ENCODE peak calls at places on chromosomes 2 and 18, in eight cellular contexts. One of them, this sample, is unnamed.

GRCh38 chr2:179636100-179636980 is 225.1 kb downstream of the ZNF385B start:
- DNase-seq in A549: no peak
- DNase-seq in IMR-90: no peak
- DNase-seq in tibial nerve: no peak
- DNase-seq in stomach: no peak
- DNase-seq in HCT116: no peak
- DNase-seq in body of pancreas: no peak
- DNase-seq in heart left ventricle: no peak
- DNase-seq in this sample: no peak

GRCh38 chr2:202373490-202373889 is 2.6 kb upstream of the BMPR2 start:
- DNase-seq in A549: no peak
- DNase-seq in IMR-90: peak; percentile 58
- DNase-seq in tibial nerve: no peak
- DNase-seq in stomach: no peak
- DNase-seq in HCT116: no peak
- DNase-seq in body of pancreas: no peak
- DNase-seq in heart left ventricle: no peak
- DNase-seq in this sample: no peak

GRCh38 chr2:204947448-204947847 is 402.2 kb downstream of the PARD3B start:
- DNase-seq in A549: peak; percentile 1
- DNase-seq in IMR-90: no peak
- DNase-seq in tibial nerve: no peak
- DNase-seq in stomach: no peak
- DNase-seq in HCT116: no peak
- DNase-seq in body of pancreas: no peak
- DNase-seq in heart left ventricle: no peak
- DNase-seq in this sample: no peak

GRCh38 chr18:6565336-6566081 is 150.8 kb upstream of the L3MBTL4 start:
- DNase-seq in A549: no peak
- DNase-seq in IMR-90: no peak
- DNase-seq in tibial nerve: no peak
- DNase-seq in stomach: no peak
- DNase-seq in HCT116: no peak
- DNase-seq in body of pancreas: no peak
- DNase-seq in heart left ventricle: no peak
- DNase-seq in this sample: no peak

GRCh38 chr2:176159678-176160250 is 2.7 kb downstream of the HOXD3 start:
- DNase-seq in A549: no peak
- DNase-seq in IMR-90: no peak
- DNase-seq in tibial nerve: no peak
- DNase-seq in stomach: no peak
- DNase-seq in HCT116: no peak
- DNase-seq in body of pancreas: no peak
- DNase-seq in heart left ventricle: no peak
- DNase-seq in this sample: no peak

GRCh38 chr2:10533811-10534321 is 85.7 kb upstream of the ODC1 start:
- DNase-seq in A549: no peak
- DNase-seq in IMR-90: peak; percentile 24
- DNase-seq in tibial nerve: no peak
- DNase-seq in stomach: no peak
- DNase-seq in HCT116: no peak
- DNase-seq in body of pancreas: no peak
- DNase-seq in heart left ventricle: no peak
- DNase-seq in this sample: no peak

GRCh38 chr2:178514664-178515063 is 34.4 kb downstream of the PLEKHA3 start:
- DNase-seq in A549: no peak
- DNase-seq in IMR-90: peak; percentile 80
- DNase-seq in tibial nerve: no peak
- DNase-seq in stomach: no peak
- DNase-seq in HCT116: no peak
- DNase-seq in body of pancreas: no peak
- DNase-seq in heart left ventricle: no peak
- DNase-seq in this sample: no peak

GRCh38 chr2:159939946-159940345 is 122.5 kb downstream of the PLA2R1 start:
- DNase-seq in A549: peak; percentile 19
- DNase-seq in IMR-90: peak; percentile 18
- DNase-seq in tibial nerve: peak; percentile 17
- DNase-seq in stomach: no peak
- DNase-seq in HCT116: peak; percentile 6
- DNase-seq in body of pancreas: no peak
- DNase-seq in heart left ventricle: no peak
- DNase-seq in this sample: no peak

GRCh38 chr2:237602409-237602808 is 11.9 kb upstream of the RAB17 start:
- DNase-seq in A549: no peak
- DNase-seq in IMR-90: no peak
- DNase-seq in tibial nerve: no peak
- DNase-seq in stomach: no peak
- DNase-seq in HCT116: no peak
- DNase-seq in body of pancreas: no peak
- DNase-seq in heart left ventricle: no peak
- DNase-seq in this sample: no peak

GRCh38 chr2:184597571-184597980 is 753 bp upstream of the ZNF804A start:
- DNase-seq in A549: no peak
- DNase-seq in IMR-90: peak; percentile 63
- DNase-seq in tibial nerve: peak; percentile 8
- DNase-seq in stomach: no peak
- DNase-seq in HCT116: peak; percentile 26
- DNase-seq in body of pancreas: peak; percentile 21
- DNase-seq in heart left ventricle: no peak
- DNase-seq in this sample: no peak

GRCh38 chr2:158999458-158999857 is 31.0 kb downstream of the TANC1 start:
- DNase-seq in A549: peak; percentile 14
- DNase-seq in IMR-90: peak; percentile 83
- DNase-seq in tibial nerve: no peak
- DNase-seq in stomach: no peak
- DNase-seq in HCT116: no peak
- DNase-seq in body of pancreas: no peak
- DNase-seq in heart left ventricle: no peak
- DNase-seq in this sample: no peak

GRCh38 chr2:46306320-46306719 is 9.1 kb downstream of the EPAS1 start:
- DNase-seq in A549: peak; percentile 83
- DNase-seq in IMR-90: peak; percentile 37
- DNase-seq in tibial nerve: no peak
- DNase-seq in stomach: no peak
- DNase-seq in HCT116: peak; percentile 67
- DNase-seq in body of pancreas: no peak
- DNase-seq in heart left ventricle: no peak
- DNase-seq in this sample: no peak

GRCh38 chr2:240864475-240864874 is 4.1 kb upstream of the AGXT start:
- DNase-seq in A549: no peak
- DNase-seq in IMR-90: no peak
- DNase-seq in tibial nerve: no peak
- DNase-seq in stomach: no peak
- DNase-seq in HCT116: no peak
- DNase-seq in body of pancreas: no peak
- DNase-seq in heart left ventricle: no peak
- DNase-seq in this sample: peak; percentile 58

GRCh38 chr18:72160504-72161445 is 383.4 kb downstream of the CBLN2 start:
- DNase-seq in A549: no peak
- DNase-seq in IMR-90: no peak
- DNase-seq in tibial nerve: no peak
- DNase-seq in stomach: no peak
- DNase-seq in HCT116: no peak
- DNase-seq in body of pancreas: no peak
- DNase-seq in heart left ventricle: no peak
- DNase-seq in this sample: no peak

GRCh38 chr18:48194787-48195186 is 214.4 kb downstream of the ZBTB7C start:
- DNase-seq in A549: no peak
- DNase-seq in IMR-90: no peak
- DNase-seq in tibial nerve: no peak
- DNase-seq in stomach: no peak
- DNase-seq in HCT116: no peak
- DNase-seq in body of pancreas: no peak
- DNase-seq in heart left ventricle: no peak
- DNase-seq in this sample: peak; percentile 43

GRCh38 chr2:138949517-138949916 is 169.3 kb upstream of the NXPH2 start:
- DNase-seq in A549: peak; percentile 10
- DNase-seq in IMR-90: no peak
- DNase-seq in tibial nerve: no peak
- DNase-seq in stomach: no peak
- DNase-seq in HCT116: peak; percentile 85
- DNase-seq in body of pancreas: no peak
- DNase-seq in heart left ventricle: no peak
- DNase-seq in this sample: no peak

GRCh38 chr2:27191107-27191829 is 20.6 kb upstream of the ATRAID start:
- DNase-seq in A549: peak; percentile 74
- DNase-seq in IMR-90: peak; percentile 71
- DNase-seq in tibial nerve: peak; percentile 78
- DNase-seq in stomach: peak; percentile 53
- DNase-seq in HCT116: peak; percentile 43
- DNase-seq in body of pancreas: peak; percentile 56
- DNase-seq in heart left ventricle: no peak
- DNase-seq in this sample: peak; percentile 53

GRCh38 chr2:237629739-237630138 is 2.4 kb downstream of the LRRFIP1 start:
- DNase-seq in A549: no peak
- DNase-seq in IMR-90: peak; percentile 73
- DNase-seq in tibial nerve: no peak
- DNase-seq in stomach: no peak
- DNase-seq in HCT116: no peak
- DNase-seq in body of pancreas: no peak
- DNase-seq in heart left ventricle: no peak
- DNase-seq in this sample: no peak

DNA sequence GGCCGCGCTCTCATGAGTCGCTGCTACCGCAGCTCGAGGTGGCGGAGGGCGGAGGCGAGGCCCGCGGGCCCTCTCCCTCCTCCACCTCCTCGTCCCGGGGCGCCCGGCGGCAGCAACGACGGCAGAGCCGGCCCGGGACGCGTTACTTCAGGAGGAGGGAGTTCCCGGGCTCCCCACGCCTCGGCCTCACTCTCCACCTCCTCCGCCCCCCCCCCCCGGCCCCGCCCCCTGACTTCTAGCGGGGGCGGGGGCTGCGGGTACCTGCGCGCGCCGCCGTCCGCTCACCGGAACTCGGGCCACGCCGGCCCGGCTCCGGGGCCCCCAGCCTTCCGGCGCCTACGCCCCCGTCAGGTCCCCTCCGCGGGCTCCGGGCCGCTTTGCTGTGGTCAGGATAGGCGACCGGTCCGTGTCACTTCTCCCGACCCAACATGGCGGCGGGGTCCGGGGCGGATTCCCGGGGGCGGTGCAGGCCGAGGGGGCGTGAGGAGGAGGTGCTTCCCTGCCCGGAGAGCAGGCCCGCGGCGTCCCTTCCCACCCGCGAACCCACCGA is at the start of gene YES1:
- DNase-seq in A549: peak; percentile 76
- DNase-seq in IMR-90: peak; percentile 61
- DNase-seq in tibial nerve: peak; percentile 57
- DNase-seq in stomach: peak; percentile 79
- DNase-seq in HCT116: peak; percentile 35
- DNase-seq in body of pancreas: peak; percentile 85
- DNase-seq in heart left ventricle: peak; percentile 83
- DNase-seq in this sample: peak; percentile 56
- TF ChIP-seq POLR2A in A549: peak; percentile 42
- TF ChIP-seq POLR2A in IMR-90: no peak
- TF ChIP-seq POLR2A in tibial nerve: peak; percentile 47
- TF ChIP-seq POLR2A in stomach: no peak
- TF ChIP-seq POLR2A in HCT116: peak; percentile 48
- TF ChIP-seq POLR2A in body of pancreas: peak; percentile 65
- TF ChIP-seq POLR2A in heart left ventricle: no peak
- TF ChIP-seq POLR2A in this sample: no peak

GRCh38 chr2:96868555-96869280 is 1.2 kb downstream of the SEMA4C start:
- DNase-seq in A549: peak; percentile 87
- DNase-seq in IMR-90: peak; percentile 91
- DNase-seq in tibial nerve: peak; percentile 86
- DNase-seq in stomach: peak; percentile 75
- DNase-seq in HCT116: peak; percentile 54
- DNase-seq in body of pancreas: peak; percentile 82
- DNase-seq in heart left ventricle: peak; percentile 93
- DNase-seq in this sample: peak; percentile 88
- TF ChIP-seq POLR2A in A549: peak; percentile 77
- TF ChIP-seq POLR2A in IMR-90: peak; percentile 70
- TF ChIP-seq POLR2A in tibial nerve: peak; percentile 40
- TF ChIP-seq POLR2A in stomach: no peak
- TF ChIP-seq POLR2A in HCT116: peak; percentile 28
- TF ChIP-seq POLR2A in body of pancreas: peak; percentile 10
- TF ChIP-seq POLR2A in heart left ventricle: no peak
- TF ChIP-seq POLR2A in this sample: no peak

GRCh38 chr2:44170337-44170736 is 1.7 kb downstream of the PPM1B start:
- DNase-seq in A549: no peak
- DNase-seq in IMR-90: peak; percentile 26
- DNase-seq in tibial nerve: no peak
- DNase-seq in stomach: no peak
- DNase-seq in HCT116: no peak
- DNase-seq in body of pancreas: no peak
- DNase-seq in heart left ventricle: no peak
- DNase-seq in this sample: no peak
- TF ChIP-seq POLR2A in A549: no peak
- TF ChIP-seq POLR2A in IMR-90: no peak
- TF ChIP-seq POLR2A in tibial nerve: peak; percentile 53
- TF ChIP-seq POLR2A in stomach: no peak
- TF ChIP-seq POLR2A in HCT116: no peak
- TF ChIP-seq POLR2A in body of pancreas: no peak
- TF ChIP-seq POLR2A in heart left ventricle: no peak
- TF ChIP-seq POLR2A in this sample: no peak

GRCh38 chr2:189137519-189137918 is 42.0 kb downstream of the COL5A2 start:
- DNase-seq in A549: no peak
- DNase-seq in IMR-90: no peak
- DNase-seq in tibial nerve: peak; percentile 23
- DNase-seq in stomach: no peak
- DNase-seq in HCT116: no peak
- DNase-seq in body of pancreas: no peak
- DNase-seq in heart left ventricle: no peak
- DNase-seq in this sample: no peak
- TF ChIP-seq POLR2A in A549: no peak
- TF ChIP-seq POLR2A in IMR-90: no peak
- TF ChIP-seq POLR2A in tibial nerve: no peak
- TF ChIP-seq POLR2A in stomach: no peak
- TF ChIP-seq POLR2A in HCT116: no peak
- TF ChIP-seq POLR2A in body of pancreas: no peak
- TF ChIP-seq POLR2A in heart left ventricle: no peak
- TF ChIP-seq POLR2A in this sample: no peak

DNA sequence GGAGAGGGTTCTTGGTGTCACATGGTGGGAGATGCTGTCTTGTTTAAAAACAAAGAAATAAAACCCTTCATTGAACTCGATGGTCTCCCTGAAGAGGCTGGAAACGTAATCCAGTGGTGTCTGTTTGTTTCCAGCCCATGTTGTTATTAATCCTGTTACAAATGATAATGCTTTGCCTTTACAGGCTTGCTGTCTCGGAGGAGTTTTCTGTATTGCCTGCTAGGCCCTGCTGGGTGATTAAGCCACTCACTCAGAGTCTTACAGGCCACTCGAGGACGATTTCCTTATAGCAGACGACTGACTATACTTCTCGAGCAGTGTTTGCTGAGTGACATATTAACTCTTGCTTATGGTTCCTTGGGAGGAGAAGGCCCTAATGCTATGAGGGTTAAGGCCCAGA is 100.4 kb upstream of the MGAT5 start:
- DNase-seq in A549: no peak
- DNase-seq in IMR-90: no peak
- DNase-seq in tibial nerve: no peak
- DNase-seq in stomach: no peak
- DNase-seq in HCT116: no peak
- DNase-seq in body of pancreas: no peak
- DNase-seq in heart left ventricle: no peak
- DNase-seq in this sample: no peak
- TF ChIP-seq POLR2A in A549: no peak
- TF ChIP-seq POLR2A in IMR-90: no peak
- TF ChIP-seq POLR2A in tibial nerve: no peak
- TF ChIP-seq POLR2A in stomach: no peak
- TF ChIP-seq POLR2A in HCT116: no peak
- TF ChIP-seq POLR2A in body of pancreas: no peak
- TF ChIP-seq POLR2A in heart left ventricle: no peak
- TF ChIP-seq POLR2A in this sample: no peak

This sample was measured in lower leg skin.